ENCODE peak calls at places on chromosomes 12 and 14, in seven cellular contexts. P, M, B, V, Z, N and E are unnamed samples.

GRCh38 chr14:88831285-88831684 is 6.8 kb downstream of the TTC8 start:
- DNase-seq in P (peak), M (peak), B (no peak), V (no peak), Z (peak), N (no peak), E (no peak)

GRCh38 chr12:9064815-9065606 is 50.7 kb downstream of the A2M start:
- DNase-seq in P (peak), M (peak), B (no peak), V (peak), Z (peak), N (peak), E (no peak)

GRCh38 chr14:100109594-100109955 is 44.4 kb downstream of the EVL start:
- DNase-seq in P (no peak), M (no peak), B (no peak), V (no peak), Z (no peak), N (no peak), E (no peak)

GRCh38 chr12:58593557-58594304 is 326.6 kb downstream of the LRIG3 start:
- DNase-seq in P (peak), M (no peak), B (no peak), V (no peak), Z (no peak), N (no peak), E (no peak)

GRCh38 chr14:55117816-55118441 is 11.1 kb upstream of the LGALS3 start:
- DNase-seq in P (no peak), M (no peak), B (no peak), V (no peak), Z (no peak), N (no peak), E (no peak)

GRCh38 chr14:51082394-51082793 is 12.5 kb downstream of the TRIM9 start:
- DNase-seq in P (no peak), M (no peak), B (no peak), V (no peak), Z (no peak), N (no peak), E (no peak)

GRCh38 chr12:107352347-107353081 is 259.2 kb upstream of the CRY1 start:
- DNase-seq in P (no peak), M (peak), B (no peak), V (no peak), Z (no peak), N (no peak), E (no peak)

GRCh38 chr12:57165741-57166140 is 18.3 kb upstream of the LRP1-AS start:
- DNase-seq in P (peak), M (no peak), B (no peak), V (peak), Z (no peak), N (no peak), E (no peak)

GRCh38 chr14:22646570-22647254 is 2.6 kb upstream of the OR6J1 start:
- DNase-seq in P (peak), M (no peak), B (no peak), V (peak), Z (peak), N (no peak), E (no peak)

GRCh38 chr12:107761502-107761904 is 566 bp upstream of the PRDM4 start:
- DNase-seq in P (peak), M (no peak), B (peak), V (no peak), Z (no peak), N (peak), E (no peak)

GRCh38 chr14:52175982-52176502 is 91.5 kb upstream of the PTGDR start:
- DNase-seq in P (no peak), M (no peak), B (no peak), V (no peak), Z (no peak), N (no peak), E (no peak)

GRCh38 chr14:87952307-87953094 is 40.5 kb downstream of the GALC start:
- DNase-seq in P (no peak), M (no peak), B (no peak), V (no peak), Z (no peak), N (no peak), E (no peak)

GRCh38 chr14:32201196-32201815 is 539 bp upstream of the RNU6-7 start:
- DNase-seq in P (peak), M (peak), B (peak), V (peak), Z (no peak), N (peak), E (no peak)

GRCh38 chr14:51575225-51576111 is 76.2 kb upstream of the FRMD6 start:
- DNase-seq in P (no peak), M (peak), B (no peak), V (no peak), Z (no peak), N (no peak), E (no peak)

GRCh38 chr14:74062809-74063150 is 21.5 kb downstream of the ALDH6A1 start:
- DNase-seq in P (peak), M (peak), B (no peak), V (no peak), Z (no peak), N (no peak), E (no peak)

GRCh38 chr14:93369393-93370266 is 22.6 kb downstream of the COX8C start:
- DNase-seq in P (no peak), M (peak), B (no peak), V (no peak), Z (no peak), N (no peak), E (no peak)

GRCh38 chr12:49456280-49456679 is 82.5 kb upstream of the KCNH3 start:
- DNase-seq in P (no peak), M (no peak), B (no peak), V (no peak), Z (no peak), N (no peak), E (no peak)

GRCh38 chr12:29769162-29769820 is 14.5 kb downstream of the TMTC1 start:
- DNase-seq in P (peak), M (peak), B (no peak), V (no peak), Z (peak), N (no peak), E (no peak)